ENCODE peak calls at places on chromosomes 6 and 20, in eight cellular contexts. L, O, I, Q, R, X, E and C are unnamed samples.

GRCh38 chr20:38315290-38315966 is 11.5 kb downstream of the BPI start:
- DNase-seq in L (no peak), O (no peak), I (no peak), Q (no peak), R (no peak), X (no peak), E (no peak), C (no peak)

GRCh38 chr20:50304501-50304856 is 113.8 kb downstream of the CEBPB start:
- DNase-seq in L (no peak), O (no peak), I (no peak), Q (no peak), R (no peak), X (no peak), E (no peak), C (no peak)

GRCh38 chr6:144341831-144342527 is 56.8 kb downstream of the UTRN start:
- DNase-seq in L (no peak), O (no peak), I (no peak), Q (no peak), R (no peak), X (no peak), E (no peak), C (no peak)

GRCh38 chr20:58524814-58525213 is 9.6 kb upstream of the APCDD1L start:
- DNase-seq in L (no peak), O (no peak), I (peak), Q (no peak), R (no peak), X (no peak), E (peak), C (no peak)

GRCh38 chr6:52504778-52505127 is 72.1 kb downstream of the TRAM2 start:
- DNase-seq in L (no peak), O (peak), I (no peak), Q (no peak), R (no peak), X (no peak), E (no peak), C (no peak)

GRCh38 chr6:129073651-129074419 is 190.9 kb downstream of the LAMA2 start:
- DNase-seq in L (no peak), O (no peak), I (no peak), Q (no peak), R (no peak), X (no peak), E (no peak), C (no peak)

GRCh38 chr20:18166241-18166881 is 28.7 kb downstream of the KAT14 start:
- DNase-seq in L (no peak), O (no peak), I (no peak), Q (no peak), R (no peak), X (peak), E (no peak), C (no peak)

GRCh38 chr6:149387787-149388512 is 12.1 kb upstream of the SUMO4 start:
- DNase-seq in L (no peak), O (no peak), I (no peak), Q (no peak), R (no peak), X (no peak), E (no peak), C (no peak)

GRCh38 chr6:87391334-87391733 is 16.4 kb upstream of the CFAP206 start:
- DNase-seq in L (no peak), O (peak), I (peak), Q (no peak), R (peak), X (peak), E (peak), C (no peak)

GRCh38 chr6:26554669-26555504 is 16.7 kb downstream of the HMGN4 start:
- DNase-seq in L (no peak), O (no peak), I (peak), Q (no peak), R (no peak), X (peak), E (no peak), C (no peak)

GRCh38 chr20:4073852-4074741 is 58.7 kb upstream of the RNF24 start:
- DNase-seq in L (no peak), O (no peak), I (no peak), Q (no peak), R (no peak), X (peak), E (no peak), C (no peak)

GRCh38 chr20:50729925-50730764 is 1.2 kb upstream of the PARD6B start:
- DNase-seq in L (no peak), O (no peak), I (peak), Q (no peak), R (no peak), X (no peak), E (no peak), C (no peak)

GRCh38 chr6:111030008-111031006 is 48.5 kb downstream of the RPF2 start:
- DNase-seq in L (no peak), O (no peak), I (peak), Q (no peak), R (no peak), X (no peak), E (no peak), C (peak)

GRCh38 chr20:52004720-52005119 is 186.9 kb downstream of the ZFP64 start:
- DNase-seq in L (no peak), O (no peak), I (no peak), Q (no peak), R (no peak), X (peak), E (no peak), C (no peak)

GRCh38 chr6:128882991-128883571 is at the start of gene LAMA2:
- DNase-seq in L (no peak), O (no peak), I (peak), Q (no peak), R (no peak), X (peak), E (peak), C (no peak)

GRCh38 chr6:434051-434705 is 42.6 kb downstream of the IRF4 start:
- DNase-seq in L (no peak), O (no peak), I (no peak), Q (no peak), R (no peak), X (no peak), E (no peak), C (no peak)

GRCh38 chr20:42484335-42484734 is 705.4 kb downstream of the PTPRT start:
- DNase-seq in L (no peak), O (no peak), I (no peak), Q (no peak), R (no peak), X (no peak), E (no peak), C (no peak)

GRCh38 chr20:50820515-50821256 is 25.8 kb downstream of the BCAS4 start:
- DNase-seq in L (no peak), O (no peak), I (no peak), Q (no peak), R (no peak), X (no peak), E (no peak), C (no peak)

GRCh38 chr6:5041955-5042354 is 38.1 kb upstream of the RPP40 start:
- DNase-seq in L (no peak), O (no peak), I (no peak), Q (no peak), R (no peak), X (no peak), E (no peak), C (no peak)

GRCh38 chr20:51563597-51564332 is 21.2 kb upstream of the NFATC2 start:
- DNase-seq in L (no peak), O (no peak), I (peak), Q (no peak), R (no peak), X (peak), E (peak), C (peak)

GRCh38 chr20:6504826-6505225 is 262.7 kb upstream of the BMP2 start:
- DNase-seq in L (no peak), O (no peak), I (no peak), Q (no peak), R (no peak), X (no peak), E (no peak), C (no peak)

GRCh38 chr6:42498473-42499128 is 46.9 kb upstream of the TRERF1 start:
- DNase-seq in L (no peak), O (no peak), I (no peak), Q (no peak), R (no peak), X (no peak), E (no peak), C (no peak)

GRCh38 chr6:47042238-47042843 is at the start of gene ADGRF1:
- DNase-seq in L (no peak), O (no peak), I (peak), Q (no peak), R (no peak), X (no peak), E (no peak), C (no peak)

GRCh38 chr20:62058941-62059340 is 6.7 kb downstream of the TAF4 start:
- DNase-seq in L (no peak), O (no peak), I (no peak), Q (no peak), R (no peak), X (no peak), E (no peak), C (no peak)

GRCh38 chr6:147077251-147077650 is 127.0 kb upstream of the STXBP5 start:
- DNase-seq in L (no peak), O (no peak), I (no peak), Q (no peak), R (no peak), X (no peak), E (no peak), C (no peak)

GRCh38 chr6:148629910-148630470 is 116.8 kb upstream of the UST start:
- DNase-seq in L (no peak), O (peak), I (no peak), Q (no peak), R (no peak), X (no peak), E (no peak), C (no peak)

GRCh38 chr6:121434037-121434770 is 1.2 kb upstream of the GJA1 start:
- DNase-seq in L (no peak), O (no peak), I (no peak), Q (no peak), R (no peak), X (no peak), E (no peak), C (no peak)

GRCh38 chr6:17998442-17998841 is 11.0 kb upstream of the KIF13A start:
- DNase-seq in L (no peak), O (no peak), I (no peak), Q (no peak), R (no peak), X (no peak), E (no peak), C (no peak)

GRCh38 chr20:32034581-32035397 is 17.3 kb upstream of the HCK start:
- DNase-seq in L (no peak), O (peak), I (no peak), Q (no peak), R (no peak), X (peak), E (no peak), C (no peak)

GRCh38 chr20:8721098-8721497 is 347.8 kb upstream of the PLCB4 start:
- DNase-seq in L (no peak), O (no peak), I (peak), Q (no peak), R (no peak), X (peak), E (peak), C (no peak)

GRCh38 chr6:25801423-25801822 is 30.4 kb downstream of the SLC17A1 start:
- DNase-seq in L (no peak), O (no peak), I (no peak), Q (no peak), R (no peak), X (no peak), E (no peak), C (no peak)

GRCh38 chr6:19836799-19837510 is at the start of gene ID4:
- DNase-seq in L (no peak), O (no peak), I (peak), Q (no peak), R (peak), X (no peak), E (peak), C (peak)

GRCh38 chr6:52364480-52365166 is 2.7 kb downstream of the PAQR8 start:
- DNase-seq in L (no peak), O (no peak), I (no peak), Q (no peak), R (no peak), X (no peak), E (no peak), C (no peak)

GRCh38 chr6:57190140-57190539 is 18.0 kb downstream of the BAG2 start:
- DNase-seq in L (no peak), O (no peak), I (peak), Q (no peak), R (no peak), X (peak), E (peak), C (no peak)

GRCh38 chr6:28137458-28138020 is 4.1 kb upstream of the ZKSCAN8 start:
- DNase-seq in L (no peak), O (peak), I (peak), Q (no peak), R (no peak), X (peak), E (peak), C (no peak)

GRCh38 chr6:128979061-128979460 is 96.1 kb downstream of the LAMA2 start:
- DNase-seq in L (no peak), O (no peak), I (no peak), Q (no peak), R (no peak), X (no peak), E (no peak), C (no peak)

GRCh38 chr20:18971574-18971973 is 158.0 kb downstream of the SCP2D1 start:
- DNase-seq in L (no peak), O (no peak), I (no peak), Q (no peak), R (no peak), X (no peak), E (no peak), C (no peak)